ENCODE peak calls at places on chromosomes 6 and 20, in seven cellular contexts. A is lower lobe of right lung, E is psoas muscle, M is bronchial epithelial cell, D is H9, Q is BE2C, I is left ventricle myocardium inferior. T is an unnamed sample.

GRCh38 chr6:38579010-38579628 is 60.6 kb downstream of the BTBD9 start:
- DNase-seq in D (no peak), E (no peak), I (no peak), Q (no peak), A (no peak), M (no peak), T (no peak)

GRCh38 chr6:168413856-168414255 is 27.1 kb upstream of the SMOC2 start:
- DNase-seq in Q (no peak), I (no peak), M (no peak), E (no peak), D (no peak), A (no peak), T (no peak)

GRCh38 chr20:16308754-16309153 is 264.5 kb downstream of the KIF16B start:
- DNase-seq in E (no peak), I (no peak), Q (no peak), A (no peak), D (no peak), M (peak; percentile 21), T (no peak)

GRCh38 chr6:43247115-43247999 is 4.1 kb downstream of the TTBK1 start:
- DNase-seq in M (peak; percentile 28), I (peak; percentile 78), D (peak; percentile 93), A (peak; percentile 91), Q (peak; percentile 87), E (peak; percentile 86), T (peak; percentile 64)

GRCh38 chr6:14435291-14435690 is 317.7 kb downstream of the CD83 start:
- DNase-seq in Q (no peak), D (no peak), I (no peak), E (no peak), A (no peak), M (no peak), T (no peak)

GRCh38 chr6:111718990-111719389 is 113.3 kb upstream of the TRAF3IP2 start:
- DNase-seq in D (no peak), I (no peak), M (no peak), A (no peak), Q (no peak), E (no peak), T (no peak)

GRCh38 chr6:53484409-53485280 is 60.3 kb downstream of the GCLC start:
- DNase-seq in D (peak; percentile 38), E (no peak), M (peak; percentile 62), Q (peak; percentile 66), A (no peak), I (no peak), T (peak; percentile 52)

GRCh38 chr6:159487636-159488035 is 205.4 kb downstream of the SOD2 start:
- DNase-seq in D (no peak), I (no peak), Q (no peak), A (no peak), E (no peak), M (peak; percentile 16), T (no peak)

DNA sequence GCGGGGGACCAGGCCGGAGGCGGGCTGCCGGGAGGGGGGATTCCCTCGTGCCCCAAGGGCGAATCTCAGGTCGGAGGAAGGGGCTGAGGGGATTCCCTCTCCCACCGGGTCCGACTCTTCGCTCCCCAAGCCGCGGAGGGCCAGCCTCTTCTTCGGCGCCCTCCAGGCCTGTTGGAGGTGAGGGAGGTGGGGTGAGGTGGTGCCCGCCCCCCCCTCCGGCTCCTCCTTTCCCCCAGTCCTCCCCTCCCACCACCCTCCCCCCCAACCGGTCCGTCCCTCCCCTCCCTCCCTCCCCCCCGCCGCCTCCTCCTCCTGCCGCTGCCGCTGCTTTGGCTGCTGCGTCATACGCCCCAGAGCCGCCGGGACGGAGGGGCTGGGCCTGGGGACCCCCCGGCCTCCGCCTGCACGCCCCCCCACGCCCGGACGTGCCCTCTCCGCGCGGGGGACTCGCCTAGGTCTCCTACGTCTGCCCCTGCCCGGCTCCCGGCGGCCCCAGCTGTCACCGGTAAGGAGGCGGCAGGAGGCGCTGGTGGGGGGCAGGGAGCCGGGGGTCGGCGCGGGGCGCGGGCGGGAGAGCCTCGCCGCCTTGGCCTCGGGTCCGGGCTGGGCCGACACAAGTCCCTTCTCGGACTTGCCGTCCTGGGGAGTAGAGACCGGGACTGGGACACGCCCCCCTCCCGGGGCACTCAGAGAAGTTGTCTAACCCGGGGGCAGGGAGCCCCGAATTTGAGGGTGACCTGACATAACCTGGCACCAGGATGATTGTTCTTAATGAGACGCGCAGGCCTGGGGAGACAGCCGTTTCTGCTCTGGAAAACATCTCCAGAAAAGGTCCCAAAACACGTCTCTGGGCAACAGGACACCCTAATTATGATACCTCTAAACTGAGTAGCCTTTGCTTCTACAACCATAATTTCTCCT is at the start of gene PHF1:
- DNase-seq in Q (no peak), M (peak; percentile 49), A (peak; percentile 78), I (peak; percentile 82), D (no peak), E (no peak), T (no peak)
- TF ChIP-seq CTCF in Q (no peak), M (no peak), A (no peak), I (no peak), D (peak; percentile 15), E (peak; percentile 13), T (peak; percentile 9)

DNA sequence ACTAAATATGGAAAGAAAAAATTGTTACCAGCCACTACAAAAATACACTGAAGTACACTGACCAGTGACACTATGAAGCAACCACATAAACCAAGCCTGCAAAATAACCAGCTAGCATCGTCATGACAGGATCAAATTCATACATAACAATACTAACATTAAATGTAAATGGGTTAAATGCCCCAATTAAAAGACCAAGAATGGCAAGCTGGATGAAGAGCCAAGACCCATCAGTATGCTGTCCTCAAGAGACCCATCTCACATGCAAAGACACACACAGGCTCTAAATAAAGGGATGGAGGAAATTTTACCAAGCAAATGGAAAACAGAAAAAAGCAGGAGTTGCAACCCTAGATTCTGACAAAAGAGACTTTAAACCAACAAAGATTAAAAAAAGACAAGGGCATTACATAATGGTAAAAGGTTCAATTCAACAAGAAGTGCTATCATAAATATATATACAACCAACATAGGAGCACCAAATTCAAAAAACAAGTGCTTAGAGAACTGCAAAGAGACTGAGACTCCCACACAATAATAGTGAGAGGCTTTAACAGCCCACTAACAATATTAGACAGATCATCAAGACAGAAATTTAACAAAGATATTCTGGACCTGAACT is 104.8 kb downstream of the HACE1 start:
- DNase-seq in A (no peak), D (no peak), Q (no peak), M (no peak), E (no peak), I (no peak), T (no peak)
- TF ChIP-seq CTCF in A (no peak), D (no peak), Q (no peak), M (no peak), E (no peak), I (no peak), T (no peak)

DNA sequence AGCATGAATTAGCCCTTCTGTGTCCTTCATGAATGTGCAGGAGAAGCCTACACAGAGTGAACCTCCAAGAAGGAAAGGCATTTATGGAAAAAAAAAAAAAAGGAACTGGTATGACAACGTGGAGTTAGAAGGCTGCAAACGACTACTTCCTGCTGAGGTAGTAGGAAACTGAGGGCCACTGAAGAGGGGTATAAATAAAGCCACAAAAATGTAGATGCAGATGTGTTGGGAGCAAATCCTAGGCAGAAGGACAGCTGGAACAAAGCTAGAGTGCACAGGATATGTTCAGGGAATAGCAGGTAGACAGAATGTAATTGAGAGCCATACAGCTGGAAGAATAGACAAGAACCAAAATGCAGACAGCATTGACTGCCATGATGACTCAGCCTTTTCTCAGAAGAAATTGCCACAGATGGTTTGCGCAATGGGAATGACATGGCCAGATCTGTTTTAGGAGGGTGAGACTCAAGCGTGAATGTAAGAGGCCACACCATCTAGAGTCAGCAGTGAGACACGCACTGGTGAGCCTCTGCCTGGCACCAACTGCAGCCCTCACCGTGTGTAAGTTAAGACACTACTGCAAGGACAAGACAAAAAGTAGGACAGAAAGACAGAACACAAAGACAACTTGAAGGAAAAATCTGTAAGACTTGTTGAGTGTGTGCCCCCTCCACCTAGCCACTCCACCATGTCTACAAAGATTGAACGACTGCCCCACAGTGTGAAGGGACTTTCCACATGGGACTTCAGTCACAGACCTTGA is 79.8 kb downstream of the KIF13A start:
- DNase-seq in M (peak; percentile 100), E (peak; percentile 90), D (no peak), A (peak; percentile 68), I (peak; percentile 46), Q (no peak), T (peak; percentile 92)
- TF ChIP-seq CTCF in M (peak; percentile 48), E (peak; percentile 28), D (no peak), A (no peak), I (no peak), Q (no peak), T (peak; percentile 39)

GRCh38 chr20:31260326-31260932 is 3.0 kb downstream of the DEFB115 start:
- DNase-seq in A (no peak), E (no peak), I (no peak), M (peak; percentile 21), Q (no peak), D (no peak), T (no peak)
- TF ChIP-seq CTCF in A (peak; percentile 41), E (no peak), I (peak; percentile 28), M (peak; percentile 43), Q (peak; percentile 76), D (peak; percentile 48), T (peak; percentile 42)

T was measured in CD14-positive monocyte.